ENCODE peak calls at places on chromosomes 5 and 9, in ten cellular contexts. X, P, F, Y, A, D, W, Z, I and E are unnamed samples.

GRCh38 chr5:179841621-179842020 is 17.0 kb downstream of the MRNIP start:
- DNase-seq in X (no peak), P (no peak), F (no peak), Y (no peak), A (no peak), D (no peak), W (no peak), Z (no peak), I (peak; percentile 9), E (no peak)

GRCh38 chr5:35030426-35030825 is 17.3 kb downstream of the AGXT2 start:
- DNase-seq in X (no peak), P (no peak), F (no peak), Y (no peak), A (no peak), D (peak; percentile 44), W (no peak), Z (no peak), I (no peak), E (no peak)

GRCh38 chr9:16335788-16336580 is 534.5 kb downstream of the BNC2 start:
- DNase-seq in X (peak; percentile 28), P (peak; percentile 62), F (peak; percentile 88), Y (no peak), A (peak; percentile 21), D (peak; percentile 95), W (peak; percentile 88), Z (no peak), I (peak; percentile 59), E (peak; percentile 99)

GRCh38 chr5:179679014-179679674 is 1.7 kb downstream of the CBY3 start:
- DNase-seq in X (peak; percentile 66), P (peak; percentile 73), F (peak; percentile 84), Y (no peak), A (peak; percentile 65), D (no peak), W (peak; percentile 80), Z (peak; percentile 38), I (peak; percentile 84), E (peak; percentile 82)

GRCh38 chr9:89677696-89678393 is 73.0 kb downstream of the GADD45G start:
- DNase-seq in X (peak; percentile 63), P (no peak), F (no peak), Y (no peak), A (peak; percentile 63), D (no peak), W (no peak), Z (no peak), I (no peak), E (no peak)

GRCh38 chr9:72315510-72316287 is 49.3 kb downstream of the ZFAND5 start:
- DNase-seq in X (no peak), P (no peak), F (peak; percentile 62), Y (no peak), A (peak; percentile 37), D (peak; percentile 52), W (peak; percentile 55), Z (no peak), I (peak; percentile 54), E (peak; percentile 54)

GRCh38 chr9:1927546-1927945 is 87.6 kb upstream of the SMARCA2 start:
- DNase-seq in X (no peak), P (no peak), F (no peak), Y (no peak), A (no peak), D (no peak), W (no peak), Z (no peak), I (no peak), E (no peak)

GRCh38 chr9:101527066-101527465 is 6.6 kb upstream of the RNF20 start:
- DNase-seq in X (no peak), P (no peak), F (no peak), Y (no peak), A (no peak), D (peak; percentile 21), W (no peak), Z (no peak), I (no peak), E (no peak)

GRCh38 chr5:5164158-5164557 is 24.0 kb downstream of the ADAMTS16 start:
- DNase-seq in X (no peak), P (no peak), F (no peak), Y (no peak), A (no peak), D (no peak), W (no peak), Z (no peak), I (no peak), E (no peak)

GRCh38 chr5:15013654-15014463 is 142.3 kb upstream of the ANKH start:
- DNase-seq in X (peak; percentile 62), P (no peak), F (no peak), Y (peak; percentile 75), A (no peak), D (peak; percentile 93), W (no peak), Z (peak; percentile 41), I (no peak), E (peak; percentile 85)

GRCh38 chr9:132673355-132673754 is 3.1 kb downstream of the GTF3C4 start:
- DNase-seq in X (peak; percentile 53), P (no peak), F (no peak), Y (peak; percentile 64), A (no peak), D (peak; percentile 70), W (no peak), Z (peak; percentile 30), I (no peak), E (peak; percentile 54)

GRCh38 chr5:79552984-79553383 is 39.0 kb upstream of the HOMER1 start:
- DNase-seq in X (peak; percentile 51), P (no peak), F (no peak), Y (no peak), A (no peak), D (no peak), W (no peak), Z (no peak), I (no peak), E (no peak)

GRCh38 chr9:20544953-20545622 is 77.2 kb downstream of the MLLT3 start:
- DNase-seq in X (no peak), P (no peak), F (no peak), Y (no peak), A (no peak), D (no peak), W (no peak), Z (no peak), I (no peak), E (no peak)

GRCh38 chr5:171459839-171460238 is 40.4 kb downstream of the FGF18 start:
- DNase-seq in X (no peak), P (no peak), F (no peak), Y (no peak), A (no peak), D (no peak), W (no peak), Z (no peak), I (no peak), E (no peak)

GRCh38 chr5:95986937-95987520 is 25.4 kb upstream of the ELL2 start:
- DNase-seq in X (no peak), P (no peak), F (no peak), Y (peak; percentile 99), A (peak; percentile 71), D (no peak), W (no peak), Z (no peak), I (no peak), E (no peak)

GRCh38 chr5:149240354-149240998 is 31.2 kb upstream of the AFAP1L1 start:
- DNase-seq in X (no peak), P (no peak), F (no peak), Y (no peak), A (no peak), D (no peak), W (no peak), Z (no peak), I (peak; percentile 50), E (no peak)

GRCh38 chr5:130385619-130386018 is 481.4 kb downstream of the CHSY3 start:
- DNase-seq in X (no peak), P (no peak), F (no peak), Y (no peak), A (no peak), D (no peak), W (no peak), Z (no peak), I (no peak), E (no peak)

GRCh38 chr5:62284946-62285891 is 20.8 kb upstream of the KIF2A start:
- DNase-seq in X (no peak), P (no peak), F (no peak), Y (no peak), A (no peak), D (no peak), W (no peak), Z (peak; percentile 59), I (no peak), E (no peak)

DNA sequence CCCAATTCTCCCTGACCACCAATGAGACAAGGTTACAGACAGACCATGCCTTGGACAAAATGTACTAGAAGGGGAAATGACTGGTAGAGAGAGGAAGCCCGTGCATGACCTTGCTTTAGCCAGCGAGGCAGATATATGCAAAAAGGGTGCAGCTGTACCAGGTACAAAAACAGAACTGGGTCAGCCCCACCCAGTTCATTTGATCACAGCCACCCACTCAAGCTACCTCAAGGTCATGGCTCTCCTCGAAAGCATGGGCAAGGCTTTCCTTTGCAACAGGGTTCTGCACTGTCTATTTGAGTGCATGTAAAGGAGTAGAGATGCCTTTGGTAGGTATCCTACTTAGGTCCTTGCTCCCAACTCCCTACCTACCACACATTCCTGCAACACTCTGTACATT is 33.3 kb downstream of the TLE1 start:
- DNase-seq in X (no peak), P (no peak), F (no peak), Y (peak; percentile 21), A (no peak), D (no peak), W (no peak), Z (no peak), I (no peak), E (no peak)
- H3K4me1 ChIP-seq in X (no peaks in the 10 kb centered on the region), P (peaks cover 10% of the 10 kb centered on the region), F (peaks cover 13% of the 10 kb centered on the region), Y (peaks cover 61% of the 10 kb centered on the region), A (peaks cover 19% of the 10 kb centered on the region), D (peaks cover 42% of the 10 kb centered on the region), W (no peaks in the 10 kb centered on the region), Z (no peaks in the 10 kb centered on the region), I (no peaks in the 10 kb centered on the region), E (no peaks in the 10 kb centered on the region)

GRCh38 chr5:10856646-10857332 is 95.8 kb upstream of the DAP start:
- DNase-seq in X (peak; percentile 67), P (peak; percentile 38), F (no peak), Y (peak; percentile 71), A (peak; percentile 43), D (peak; percentile 62), W (no peak), Z (peak; percentile 73), I (no peak), E (peak; percentile 83)
- H3K4me3 ChIP-seq in X (peak overlapping the region; percentile 37), P (peak overlapping the region; percentile 29), F (no peak overlapping the region), Y (no peak overlapping the region), A (no peak overlapping the region), D (peak overlapping the region; percentile 40), W (no peak overlapping the region), Z (no peak overlapping the region), I (no peak overlapping the region), E (peak overlapping the region; percentile 13)

GRCh38 chr5:77628840-77629552 is 9.5 kb downstream of the OTP start:
- DNase-seq in X (peak; percentile 62), P (no peak), F (no peak), Y (no peak), A (no peak), D (no peak), W (no peak), Z (no peak), I (no peak), E (no peak)
- H3K27me3 ChIP-seq in X (peaks cover 75% of the 10 kb centered on the region), P (peaks cover 100% of the 10 kb centered on the region), F (peaks cover 100% of the 10 kb centered on the region), Y (no peaks in the 10 kb centered on the region), A (peaks cover 7% of the 10 kb centered on the region), D (peaks cover 39% of the 10 kb centered on the region), W (peaks cover 3% of the 10 kb centered on the region), Z (peaks cover 37% of the 10 kb centered on the region), I (peaks cover 100% of the 10 kb centered on the region), E (peaks cover 100% of the 10 kb centered on the region)

DNA sequence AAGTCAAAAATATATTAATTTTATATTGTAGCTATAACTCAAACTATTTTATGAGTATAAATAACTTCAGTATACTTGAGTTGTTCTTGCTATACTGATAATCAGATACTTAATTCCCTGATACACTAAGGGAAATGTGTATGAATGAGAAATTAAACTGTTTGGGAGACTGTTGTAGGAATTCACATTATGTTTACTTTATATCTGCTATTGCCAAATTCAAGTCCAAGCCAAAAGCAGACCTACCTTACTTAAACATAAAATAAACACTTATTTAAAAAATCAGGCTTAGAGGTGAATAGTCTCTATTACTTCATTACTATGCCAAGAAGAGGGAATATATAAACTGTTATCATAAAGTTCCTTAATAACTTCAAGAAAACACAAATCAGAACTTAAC is 13.2 kb downstream of the NR3C1 start:
- DNase-seq in X (no peak), P (no peak), F (no peak), Y (no peak), A (no peak), D (no peak), W (no peak), Z (no peak), I (no peak), E (no peak)
- H3K4me1 ChIP-seq in X (peaks cover 2% of the 10 kb centered on the region), P (peaks cover 91% of the 10 kb centered on the region), F (peaks cover 74% of the 10 kb centered on the region), Y (peaks cover 23% of the 10 kb centered on the region), A (peaks cover 58% of the 10 kb centered on the region), D (peaks cover 13% of the 10 kb centered on the region), W (no peaks in the 10 kb centered on the region), Z (no peaks in the 10 kb centered on the region), I (peaks cover 19% of the 10 kb centered on the region), E (peaks cover 5% of the 10 kb centered on the region)